ENCODE peak calls at places on chromosomes 4 and X, in seven cellular contexts. U is DND-41, H is endodermal cell, F is OCI-LY7, O is heart right ventricle, P is MG63, L is esophagus squamous epithelium. T is an unnamed sample.

GRCh38 chrX:154986826-154987575 is 35.5 kb downstream of the F8 start:
- DNase-seq in U (no peak), H (no peak), F (peak; percentile 1), O (no peak), P (no peak), L (no peak), T (no peak)

GRCh38 chrX:40406330-40406859 is 174.4 kb upstream of the ATP6AP2 start:
- DNase-seq in U (no peak), H (no peak), F (peak; percentile 40), O (no peak), P (no peak), L (no peak), T (no peak)

GRCh38 chrX:10741496-10742048 is 121.2 kb upstream of the MID1 start:
- DNase-seq in U (no peak), H (no peak), F (no peak), O (no peak), P (no peak), L (no peak), T (no peak)

GRCh38 chr4:147727476-147728028 is 4.3 kb upstream of the ARHGAP10 start:
- DNase-seq in U (no peak), H (no peak), F (no peak), O (no peak), P (no peak), L (no peak), T (no peak)

GRCh38 chr4:109389367-109390118 is 44.1 kb upstream of the SEC24B start:
- DNase-seq in U (no peak), H (peak; percentile 64), F (peak; percentile 44), O (no peak), P (no peak), L (no peak), T (peak; percentile 93)

GRCh38 chr4:38131371-38132139 is 171.4 kb downstream of the PTTG2 start:
- DNase-seq in U (peak; percentile 29), H (peak; percentile 88), F (no peak), O (no peak), P (no peak), L (no peak), T (peak; percentile 68)

GRCh38 chrX:6667048-6667768 is 132.3 kb upstream of the VCX3A start:
- DNase-seq in U (no peak), H (no peak), F (peak; percentile 15), O (no peak), P (no peak), L (no peak), T (no peak)

GRCh38 chrX:13472975-13473665 is 96.3 kb upstream of the EGFL6 start:
- DNase-seq in U (no peak), H (no peak), F (no peak), O (no peak), P (no peak), L (no peak), T (no peak)

GRCh38 chr4:79623125-79623905 is 215.3 kb upstream of the GK2 start:
- DNase-seq in U (no peak), H (no peak), F (no peak), O (no peak), P (peak; percentile 3), L (no peak), T (no peak)

GRCh38 chr4:98473046-98473445 is 185.4 kb downstream of the TSPAN5 start:
- DNase-seq in U (no peak), H (no peak), F (no peak), O (no peak), P (no peak), L (no peak), T (no peak)

GRCh38 chr4:76334885-76335284 is 28.4 kb downstream of the STBD1 start:
- DNase-seq in U (no peak), H (no peak), F (no peak), O (no peak), P (no peak), L (no peak), T (no peak)

GRCh38 chr4:41436365-41437263 is 101.3 kb upstream of the LIMCH1 start:
- DNase-seq in U (no peak), H (no peak), F (no peak), O (no peak), P (no peak), L (no peak), T (no peak)

GRCh38 chr4:107470173-107470572 is 249.9 kb downstream of the PAPSS1 start:
- DNase-seq in U (no peak), H (no peak), F (no peak), O (no peak), P (no peak), L (no peak), T (no peak)

GRCh38 chr4:124459922-124460301 is 252.6 kb downstream of the ANKRD50 start:
- DNase-seq in U (no peak), H (no peak), F (no peak), O (no peak), P (no peak), L (no peak), T (no peak)

GRCh38 chr4:143355540-143356217 is 19.0 kb downstream of the GAB1 start:
- DNase-seq in U (no peak), H (no peak), F (peak; percentile 39), O (no peak), P (no peak), L (no peak), T (no peak)

GRCh38 chr4:93080316-93080715 is 748.2 kb upstream of the ATOH1 start:
- DNase-seq in U (no peak), H (no peak), F (no peak), O (no peak), P (no peak), L (no peak), T (no peak)

GRCh38 chr4:39521253-39521908 is 5.9 kb downstream of the UGDH start:
- DNase-seq in U (no peak), H (no peak), F (no peak), O (no peak), P (no peak), L (no peak), T (no peak)

GRCh38 chrX:140733766-140734342 is 24.3 kb downstream of the LINC00632 start:
- DNase-seq in U (peak; percentile 10), H (peak; percentile 58), F (peak; percentile 31), O (no peak), P (no peak), L (no peak), T (peak; percentile 8)

GRCh38 chr4:104860227-104861123 is 286.2 kb upstream of the TET2 start:
- DNase-seq in U (peak; percentile 61), H (peak; percentile 87), F (peak; percentile 70), O (peak; percentile 54), P (peak; percentile 1), L (no peak), T (peak; percentile 82)

GRCh38 chr4:81631958-81632439 is 160.3 kb upstream of the RASGEF1B start:
- DNase-seq in U (no peak), H (no peak), F (peak; percentile 44), O (no peak), P (peak; percentile 68), L (no peak), T (peak; percentile 46)

DNA sequence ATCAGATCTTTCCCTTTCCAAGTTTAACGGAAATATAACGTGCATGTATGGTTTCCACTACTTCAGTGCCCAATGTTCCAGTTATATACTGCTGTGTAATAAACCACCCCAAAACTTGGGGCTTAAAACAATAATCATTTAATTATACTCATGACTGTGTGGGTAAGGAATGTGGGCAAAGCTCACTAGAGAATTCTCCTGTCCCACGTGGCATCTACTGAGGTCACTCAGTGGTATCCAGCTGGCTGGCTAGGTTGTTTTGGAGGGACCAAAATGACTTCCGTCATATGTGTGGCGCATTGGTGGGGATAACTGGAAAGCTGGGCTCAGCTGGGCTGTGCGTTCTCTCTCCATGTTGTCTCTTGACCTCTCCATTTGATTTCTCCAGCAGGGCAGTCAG is 18.5 kb downstream of the ZCCHC18 start:
- DNase-seq in U (no peak), H (no peak), F (no peak), O (no peak), P (no peak), L (no peak), T (no peak)
- H3K4me3 ChIP-seq in U (no peak overlapping the region), H (no peak overlapping the region), F (no peak overlapping the region), O (no peak overlapping the region), P (no peak overlapping the region), L (no peak overlapping the region), T (no peak overlapping the region)

GRCh38 chrX:2629316-2630168 is 61.6 kb upstream of the CD99 start:
- DNase-seq in U (peak; percentile 61), H (no peak), F (peak; percentile 94), O (no peak), P (no peak), L (no peak), T (peak; percentile 77)

GRCh38 chrX:2631743-2632532 is 59.2 kb upstream of the CD99 start:
- DNase-seq in U (no peak), H (no peak), F (peak; percentile 88), O (no peak), P (no peak), L (no peak), T (peak; percentile 45)

GRCh38 chrX:2627272-2627867 is 63.7 kb upstream of the CD99 start:
- DNase-seq in U (peak; percentile 71), H (peak; percentile 87), F (peak; percentile 85), O (no peak), P (no peak), L (no peak), T (peak; percentile 73)

GRCh38 chrX:2626750-2627149 is 64.3 kb upstream of the CD99 start:
- DNase-seq in U (no peak), H (no peak), F (no peak), O (no peak), P (no peak), L (no peak), T (no peak)

DNA sequence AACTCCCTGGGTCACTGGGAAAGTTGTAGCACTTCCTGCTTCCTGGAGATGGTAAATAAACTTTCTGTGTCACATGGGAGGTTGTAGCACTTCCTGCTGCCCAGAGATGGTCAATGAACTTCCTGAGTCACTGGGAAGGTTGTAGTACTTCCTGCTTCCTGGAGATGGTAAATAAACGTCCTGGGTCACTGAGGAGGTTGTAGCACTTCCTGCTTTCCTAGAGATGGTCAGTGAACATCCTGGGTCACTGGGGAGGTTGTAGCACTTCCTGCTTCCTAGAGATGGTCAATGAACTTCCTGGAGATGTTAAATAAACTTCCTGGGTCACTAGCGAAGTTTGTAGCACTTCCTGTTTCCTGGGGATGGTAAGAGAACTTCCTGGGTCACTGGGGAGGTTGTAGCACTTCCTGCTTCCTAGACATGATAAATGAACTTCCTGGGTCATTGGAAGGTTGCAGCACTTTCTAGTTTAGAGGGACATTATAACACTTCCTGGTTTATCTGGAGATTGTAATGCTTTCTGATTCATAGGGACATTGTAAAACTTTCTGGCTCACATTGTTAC is 62.3 kb upstream of the CD99 start:
- DNase-seq in U (peak; percentile 33), H (no peak), F (peak; percentile 94), O (no peak), P (no peak), L (no peak), T (peak; percentile 55)
- H3K4me3 ChIP-seq in U (no peak overlapping the region), H (no peak overlapping the region), F (peak overlapping the region; percentile 50), O (no peak overlapping the region), P (no peak overlapping the region), L (no peak overlapping the region), T (no peak overlapping the region)

DNA sequence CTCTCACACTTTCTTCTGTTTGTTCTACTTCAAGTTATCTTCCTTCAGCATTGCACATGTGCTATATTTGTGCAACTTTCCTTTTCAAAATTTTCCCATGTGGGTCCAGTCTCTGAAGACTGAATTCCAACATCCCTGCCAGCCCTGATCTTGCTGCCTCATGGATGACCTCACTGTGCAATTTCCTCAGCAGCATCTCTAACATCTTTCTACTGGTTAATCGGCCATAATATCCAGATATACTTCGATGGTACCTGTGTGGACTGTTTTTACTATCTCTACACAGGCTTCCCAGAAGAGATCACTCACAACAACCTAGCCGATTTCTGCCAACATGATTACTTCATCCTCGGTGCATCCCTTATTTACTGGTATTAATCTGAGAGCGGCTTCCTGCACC is 41.5 kb downstream of the GPM6A start:
- DNase-seq in U (no peak), H (no peak), F (no peak), O (no peak), P (peak; percentile 64), L (no peak), T (no peak)
- H3K4me3 ChIP-seq in U (no peak overlapping the region), H (no peak overlapping the region), F (no peak overlapping the region), O (no peak overlapping the region), P (peak overlapping the region; percentile 54), L (no peak overlapping the region), T (peak overlapping the region; percentile 47)

GRCh38 chrX:54921427-54922021 is 900 bp downstream of the TRO start:
- DNase-seq in U (peak; percentile 17), H (peak; percentile 91), F (no peak), O (peak; percentile 65), P (peak; percentile 61), L (no peak), T (peak; percentile 82)
- H3K4me3 ChIP-seq in U (peak overlapping the region; percentile 32), H (peak overlapping the region; percentile 88), F (no peak overlapping the region), O (peak overlapping the region; percentile 54), P (peak overlapping the region; percentile 50), L (peak overlapping the region; percentile 49), T (peak overlapping the region; percentile 63)

T was measured in SJCRH30.